ENCODE peak calls at places on chromosomes 12 and 14, in six cellular contexts. One of them, this sample, is unnamed.
A peak's percentile ranks its signal among the peaks of the same experiment; 100 is the strongest.

GRCh38 chr14:91367173-91368171 is 50.1 kb downstream of the CCDC88C start:
- DNase-seq in CD14-positive monocyte: peak; percentile 76
- DNase-seq in AML-193: no peak
- DNase-seq in KBM-7: peak; percentile 81
- DNase-seq in cardiac muscle cell: no peak
- DNase-seq in 8988T: no peak
- DNase-seq in this sample: no peak

GRCh38 chr12:104582739-104583138 is 126.0 kb downstream of the CHST11 start:
- DNase-seq in CD14-positive monocyte: no peak
- DNase-seq in AML-193: no peak
- DNase-seq in KBM-7: no peak
- DNase-seq in cardiac muscle cell: no peak
- DNase-seq in 8988T: no peak
- DNase-seq in this sample: no peak

GRCh38 chr14:103230021-103230420 is 104.0 kb upstream of the EIF5 start:
- DNase-seq in CD14-positive monocyte: no peak
- DNase-seq in AML-193: no peak
- DNase-seq in KBM-7: no peak
- DNase-seq in cardiac muscle cell: no peak
- DNase-seq in 8988T: no peak
- DNase-seq in this sample: no peak

GRCh38 chr14:22386924-22387775 is 201.9 kb downstream of the DAD1 start:
- DNase-seq in CD14-positive monocyte: peak; percentile 51
- DNase-seq in AML-193: peak; percentile 69
- DNase-seq in KBM-7: peak; percentile 89
- DNase-seq in cardiac muscle cell: peak; percentile 88
- DNase-seq in 8988T: peak; percentile 43
- DNase-seq in this sample: peak; percentile 83

GRCh38 chr12:92995258-92995905 is 66.3 kb upstream of the EEA1 start:
- DNase-seq in CD14-positive monocyte: no peak
- DNase-seq in AML-193: no peak
- DNase-seq in KBM-7: no peak
- DNase-seq in cardiac muscle cell: no peak
- DNase-seq in 8988T: no peak
- DNase-seq in this sample: no peak

GRCh38 chr12:111757361-111758119 is 9.2 kb upstream of the ALDH2 start:
- DNase-seq in CD14-positive monocyte: peak; percentile 57
- DNase-seq in AML-193: peak; percentile 90
- DNase-seq in KBM-7: peak; percentile 94
- DNase-seq in cardiac muscle cell: no peak
- DNase-seq in 8988T: no peak
- DNase-seq in this sample: no peak

GRCh38 chr12:5796171-5797091 is 148.6 kb downstream of the ANO2 start:
- DNase-seq in CD14-positive monocyte: no peak
- DNase-seq in AML-193: no peak
- DNase-seq in KBM-7: peak; percentile 31
- DNase-seq in cardiac muscle cell: peak; percentile 75
- DNase-seq in 8988T: no peak
- DNase-seq in this sample: peak; percentile 85

GRCh38 chr12:22518067-22518719 is 26.1 kb downstream of the C2CD5 start:
- DNase-seq in CD14-positive monocyte: no peak
- DNase-seq in AML-193: no peak
- DNase-seq in KBM-7: no peak
- DNase-seq in cardiac muscle cell: no peak
- DNase-seq in 8988T: no peak
- DNase-seq in this sample: peak; percentile 55

GRCh38 chr12:49092086-49092815 is 2.4 kb downstream of the DHH start:
- DNase-seq in CD14-positive monocyte: no peak
- DNase-seq in AML-193: no peak
- DNase-seq in KBM-7: peak; percentile 92
- DNase-seq in cardiac muscle cell: peak; percentile 64
- DNase-seq in 8988T: peak; percentile 98
- DNase-seq in this sample: peak; percentile 76

GRCh38 chr12:607541-608001 is 55.7 kb downstream of the NINJ2 start:
- DNase-seq in CD14-positive monocyte: no peak
- DNase-seq in AML-193: no peak
- DNase-seq in KBM-7: no peak
- DNase-seq in cardiac muscle cell: no peak
- DNase-seq in 8988T: no peak
- DNase-seq in this sample: no peak

GRCh38 chr14:21264025-21264801 is 5.0 kb downstream of the HNRNPC start:
- DNase-seq in CD14-positive monocyte: no peak
- DNase-seq in AML-193: peak; percentile 21
- DNase-seq in KBM-7: no peak
- DNase-seq in cardiac muscle cell: no peak
- DNase-seq in 8988T: no peak
- DNase-seq in this sample: no peak

GRCh38 chr12:9379023-9379742 is 171.0 kb upstream of the PZP start:
- DNase-seq in CD14-positive monocyte: no peak
- DNase-seq in AML-193: no peak
- DNase-seq in KBM-7: no peak
- DNase-seq in cardiac muscle cell: no peak
- DNase-seq in 8988T: no peak
- DNase-seq in this sample: no peak

This sample was measured in D341Med.